ENCODE peak calls at places on chromosomes 5 and 9, in ten cellular contexts. One of them, this sample, is unnamed.

GRCh38 chr9:133131506-133131905 is 10.5 kb upstream of the RALGDS start:
- DNase-seq in heart right ventricle: no peak
- DNase-seq in globus pallidus: peak
- DNase-seq in NCI-H1436: no peak
- DNase-seq in fibroblast of villous mesenchyme: no peak
- DNase-seq in AG09309: no peak
- DNase-seq in IMR-90: no peak
- DNase-seq in GM06990: no peak
- DNase-seq in T follicular helper cell: no peak
- DNase-seq in neuronal stem cell: no peak
- DNase-seq in this sample: no peak

GRCh38 chr5:45795458-45795857 is 99.3 kb upstream of the HCN1 start:
- DNase-seq in heart right ventricle: no peak
- DNase-seq in globus pallidus: no peak
- DNase-seq in NCI-H1436: no peak
- DNase-seq in fibroblast of villous mesenchyme: no peak
- DNase-seq in AG09309: no peak
- DNase-seq in IMR-90: no peak
- DNase-seq in GM06990: no peak
- DNase-seq in T follicular helper cell: no peak
- DNase-seq in neuronal stem cell: no peak
- DNase-seq in this sample: no peak

GRCh38 chr5:69167488-69167845 is 517 bp downstream of the CCNB1 start:
- DNase-seq in heart right ventricle: no peak
- DNase-seq in globus pallidus: no peak
- DNase-seq in NCI-H1436: no peak
- DNase-seq in fibroblast of villous mesenchyme: peak
- DNase-seq in AG09309: no peak
- DNase-seq in IMR-90: no peak
- DNase-seq in GM06990: no peak
- DNase-seq in T follicular helper cell: no peak
- DNase-seq in neuronal stem cell: no peak
- DNase-seq in this sample: peak

GRCh38 chr9:136295537-136296433 is 8.1 kb downstream of the CCDC187 start:
- DNase-seq in heart right ventricle: peak
- DNase-seq in globus pallidus: no peak
- DNase-seq in NCI-H1436: no peak
- DNase-seq in fibroblast of villous mesenchyme: no peak
- DNase-seq in AG09309: no peak
- DNase-seq in IMR-90: no peak
- DNase-seq in GM06990: no peak
- DNase-seq in T follicular helper cell: no peak
- DNase-seq in neuronal stem cell: no peak
- DNase-seq in this sample: no peak

GRCh38 chr9:77820293-77820954 is 172.3 kb upstream of the GNA14 start:
- DNase-seq in heart right ventricle: no peak
- DNase-seq in globus pallidus: no peak
- DNase-seq in NCI-H1436: no peak
- DNase-seq in fibroblast of villous mesenchyme: peak
- DNase-seq in AG09309: peak
- DNase-seq in IMR-90: peak
- DNase-seq in GM06990: no peak
- DNase-seq in T follicular helper cell: no peak
- DNase-seq in neuronal stem cell: no peak
- DNase-seq in this sample: no peak

GRCh38 chr9:17349816-17350215 is 215.0 kb downstream of the CNTLN start:
- DNase-seq in heart right ventricle: no peak
- DNase-seq in globus pallidus: no peak
- DNase-seq in NCI-H1436: no peak
- DNase-seq in fibroblast of villous mesenchyme: peak
- DNase-seq in AG09309: no peak
- DNase-seq in IMR-90: peak
- DNase-seq in GM06990: no peak
- DNase-seq in T follicular helper cell: no peak
- DNase-seq in neuronal stem cell: no peak
- DNase-seq in this sample: no peak

GRCh38 chr9:19102181-19102630 is 498 bp downstream of the HAUS6 start:
- DNase-seq in heart right ventricle: no peak
- DNase-seq in globus pallidus: peak
- DNase-seq in NCI-H1436: no peak
- DNase-seq in fibroblast of villous mesenchyme: no peak
- DNase-seq in AG09309: no peak
- DNase-seq in IMR-90: peak
- DNase-seq in GM06990: no peak
- DNase-seq in T follicular helper cell: no peak
- DNase-seq in neuronal stem cell: no peak
- DNase-seq in this sample: peak

GRCh38 chr9:5110867-5111681 is 74.4 kb downstream of the INSL6 start:
- DNase-seq in heart right ventricle: no peak
- DNase-seq in globus pallidus: no peak
- DNase-seq in NCI-H1436: no peak
- DNase-seq in fibroblast of villous mesenchyme: no peak
- DNase-seq in AG09309: no peak
- DNase-seq in IMR-90: no peak
- DNase-seq in GM06990: no peak
- DNase-seq in T follicular helper cell: no peak
- DNase-seq in neuronal stem cell: no peak
- DNase-seq in this sample: no peak

GRCh38 chr5:180596115-180596667 is 4.9 kb upstream of the SCGB3A1 start:
- DNase-seq in heart right ventricle: no peak
- DNase-seq in globus pallidus: no peak
- DNase-seq in NCI-H1436: no peak
- DNase-seq in fibroblast of villous mesenchyme: no peak
- DNase-seq in AG09309: no peak
- DNase-seq in IMR-90: no peak
- DNase-seq in GM06990: no peak
- DNase-seq in T follicular helper cell: no peak
- DNase-seq in neuronal stem cell: no peak
- DNase-seq in this sample: no peak

GRCh38 chr9:15837079-15837679 is 284.3 kb downstream of the CCDC171 start:
- DNase-seq in heart right ventricle: no peak
- DNase-seq in globus pallidus: peak
- DNase-seq in NCI-H1436: peak
- DNase-seq in fibroblast of villous mesenchyme: peak
- DNase-seq in AG09309: peak
- DNase-seq in IMR-90: peak
- DNase-seq in GM06990: no peak
- DNase-seq in T follicular helper cell: no peak
- DNase-seq in neuronal stem cell: peak
- DNase-seq in this sample: peak

GRCh38 chr5:95973793-95974325 is 12.2 kb upstream of the ELL2 start:
- DNase-seq in heart right ventricle: no peak
- DNase-seq in globus pallidus: no peak
- DNase-seq in NCI-H1436: no peak
- DNase-seq in fibroblast of villous mesenchyme: peak
- DNase-seq in AG09309: no peak
- DNase-seq in IMR-90: peak
- DNase-seq in GM06990: peak
- DNase-seq in T follicular helper cell: no peak
- DNase-seq in neuronal stem cell: no peak
- DNase-seq in this sample: no peak

GRCh38 chr9:83154087-83154736 is 91.3 kb upstream of the RASEF start:
- DNase-seq in heart right ventricle: no peak
- DNase-seq in globus pallidus: no peak
- DNase-seq in NCI-H1436: no peak
- DNase-seq in fibroblast of villous mesenchyme: peak
- DNase-seq in AG09309: no peak
- DNase-seq in IMR-90: peak
- DNase-seq in GM06990: peak
- DNase-seq in T follicular helper cell: no peak
- DNase-seq in neuronal stem cell: no peak
- DNase-seq in this sample: no peak

GRCh38 chr5:97838214-97838613 is 655.2 kb upstream of the RIOK2 start:
- DNase-seq in heart right ventricle: no peak
- DNase-seq in globus pallidus: no peak
- DNase-seq in NCI-H1436: no peak
- DNase-seq in fibroblast of villous mesenchyme: peak
- DNase-seq in AG09309: peak
- DNase-seq in IMR-90: peak
- DNase-seq in GM06990: peak
- DNase-seq in T follicular helper cell: no peak
- DNase-seq in neuronal stem cell: no peak
- DNase-seq in this sample: peak

GRCh38 chr9:109325089-109325488 is 4.2 kb upstream of the EPB41L4B start:
- DNase-seq in heart right ventricle: no peak
- DNase-seq in globus pallidus: no peak
- DNase-seq in NCI-H1436: no peak
- DNase-seq in fibroblast of villous mesenchyme: no peak
- DNase-seq in AG09309: no peak
- DNase-seq in IMR-90: no peak
- DNase-seq in GM06990: no peak
- DNase-seq in T follicular helper cell: no peak
- DNase-seq in neuronal stem cell: no peak
- DNase-seq in this sample: no peak

GRCh38 chr5:16554110-16554509 is 62.7 kb downstream of the RETREG1 start:
- DNase-seq in heart right ventricle: no peak
- DNase-seq in globus pallidus: no peak
- DNase-seq in NCI-H1436: no peak
- DNase-seq in fibroblast of villous mesenchyme: no peak
- DNase-seq in AG09309: no peak
- DNase-seq in IMR-90: no peak
- DNase-seq in GM06990: no peak
- DNase-seq in T follicular helper cell: no peak
- DNase-seq in neuronal stem cell: no peak
- DNase-seq in this sample: no peak

GRCh38 chr5:56761486-56761885 is 53.9 kb upstream of the MAP3K1 start:
- DNase-seq in heart right ventricle: no peak
- DNase-seq in globus pallidus: no peak
- DNase-seq in NCI-H1436: no peak
- DNase-seq in fibroblast of villous mesenchyme: no peak
- DNase-seq in AG09309: no peak
- DNase-seq in IMR-90: no peak
- DNase-seq in GM06990: no peak
- DNase-seq in T follicular helper cell: no peak
- DNase-seq in neuronal stem cell: no peak
- DNase-seq in this sample: no peak

GRCh38 chr5:124843596-124843899 is 97.1 kb upstream of the ZNF608 start:
- DNase-seq in heart right ventricle: no peak
- DNase-seq in globus pallidus: no peak
- DNase-seq in NCI-H1436: no peak
- DNase-seq in fibroblast of villous mesenchyme: peak
- DNase-seq in AG09309: no peak
- DNase-seq in IMR-90: no peak
- DNase-seq in GM06990: no peak
- DNase-seq in T follicular helper cell: no peak
- DNase-seq in neuronal stem cell: no peak
- DNase-seq in this sample: no peak

GRCh38 chr5:10595678-10596309 is 31.9 kb downstream of the ANKRD33B start:
- DNase-seq in heart right ventricle: no peak
- DNase-seq in globus pallidus: no peak
- DNase-seq in NCI-H1436: no peak
- DNase-seq in fibroblast of villous mesenchyme: peak
- DNase-seq in AG09309: no peak
- DNase-seq in IMR-90: peak
- DNase-seq in GM06990: no peak
- DNase-seq in T follicular helper cell: no peak
- DNase-seq in neuronal stem cell: no peak
- DNase-seq in this sample: peak

GRCh38 chr5:73783823-73784222 is 157.8 kb downstream of the ARHGEF28 start:
- DNase-seq in heart right ventricle: no peak
- DNase-seq in globus pallidus: no peak
- DNase-seq in NCI-H1436: peak
- DNase-seq in fibroblast of villous mesenchyme: no peak
- DNase-seq in AG09309: no peak
- DNase-seq in IMR-90: peak
- DNase-seq in GM06990: no peak
- DNase-seq in T follicular helper cell: no peak
- DNase-seq in neuronal stem cell: no peak
- DNase-seq in this sample: peak

GRCh38 chr9:125142560-125143376 is 560 bp downstream of the SCAI start:
- DNase-seq in heart right ventricle: peak
- DNase-seq in globus pallidus: no peak
- DNase-seq in NCI-H1436: peak
- DNase-seq in fibroblast of villous mesenchyme: no peak
- DNase-seq in AG09309: no peak
- DNase-seq in IMR-90: no peak
- DNase-seq in GM06990: peak
- DNase-seq in T follicular helper cell: no peak
- DNase-seq in neuronal stem cell: no peak
- DNase-seq in this sample: peak